ENCODE peak calls at places on chromosome 5, in eight cellular contexts. Q is IMR-90, E is A673, W is fibroblast of lung, F is heart right ventricle, M is body of pancreas, P is right atrium auricular region, Z is Panc1. H is an unnamed sample. For H3K27me3, the result is how much of the 10 kb centered on the place peaks cover.

GRCh38 chr5:11177993-11178711 is 417.1 kb upstream of the DAP start:
- DNase-seq in Q (no peak), E (no peak), W (no peak), F (no peak), M (no peak), P (no peak), Z (no peak), H (no peak)

GRCh38 chr5:28574616-28575015 is 1536.2 kb upstream of the CDH9 start:
- DNase-seq in Q (no peak), E (no peak), W (no peak), F (no peak), M (no peak), P (no peak), Z (no peak), H (no peak)

GRCh38 chr5:178866946-178867345 is 7.2 kb downstream of the ZNF354B start:
- DNase-seq in Q (no peak), E (no peak), W (no peak), F (no peak), M (no peak), P (no peak), Z (no peak), H (no peak)

GRCh38 chr5:151420127-151420526 is 27.3 kb upstream of the SLC36A1 start:
- DNase-seq in Q (no peak), E (no peak), W (no peak), F (no peak), M (no peak), P (no peak), Z (no peak), H (no peak)

GRCh38 chr5:142388696-142389095 is 63.9 kb upstream of the SPRY4 start:
- DNase-seq in Q (peak), E (no peak), W (no peak), F (no peak), M (no peak), P (no peak), Z (no peak), H (no peak)

GRCh38 chr5:58406394-58406793 is 53.5 kb downstream of the PLK2 start:
- DNase-seq in Q (no peak), E (no peak), W (no peak), F (no peak), M (no peak), P (no peak), Z (no peak), H (no peak)

GRCh38 chr5:64074533-64074932 is 91.1 kb upstream of the RNF180 start:
- DNase-seq in Q (peak), E (peak), W (peak), F (no peak), M (no peak), P (no peak), Z (peak), H (no peak)

GRCh38 chr5:79464695-79465332 is 49.1 kb downstream of the HOMER1 start:
- DNase-seq in Q (peak), E (peak), W (peak), F (no peak), M (no peak), P (no peak), Z (no peak), H (no peak)

GRCh38 chr5:13536921-13537320 is 407.6 kb downstream of the DNAH5 start:
- DNase-seq in Q (peak), E (no peak), W (no peak), F (no peak), M (no peak), P (no peak), Z (no peak), H (peak)

GRCh38 chr5:152142845-152143469 is 218.3 kb upstream of the GLRA1 start:
- DNase-seq in Q (peak), E (peak), W (peak), F (peak), M (peak), P (peak), Z (peak), H (no peak)

GRCh38 chr5:93092349-93093105 is 488.5 kb downstream of the NR2F1-AS1 start:
- DNase-seq in Q (peak), E (no peak), W (peak), F (no peak), M (no peak), P (no peak), Z (no peak), H (no peak)

GRCh38 chr5:127969651-127970050 is 113.9 kb upstream of the SLC12A2 start:
- DNase-seq in Q (no peak), E (no peak), W (no peak), F (no peak), M (no peak), P (no peak), Z (no peak), H (no peak)

GRCh38 chr5:179802950-179803562 is 3.6 kb downstream of the MGAT4B start:
- DNase-seq in Q (no peak), E (no peak), W (no peak), F (no peak), M (no peak), P (no peak), Z (no peak), H (no peak)

GRCh38 chr5:43729846-43730478 is 127.0 kb downstream of the NNT start:
- DNase-seq in Q (peak), E (peak), W (peak), F (no peak), M (no peak), P (no peak), Z (no peak), H (peak)

GRCh38 chr5:23411200-23411599 is 96.2 kb upstream of the PRDM9 start:
- DNase-seq in Q (no peak), E (no peak), W (no peak), F (no peak), M (no peak), P (no peak), Z (no peak), H (no peak)

GRCh38 chr5:141208478-141208877 is at the start of gene PCDHB12:
- DNase-seq in Q (peak), E (peak), W (no peak), F (no peak), M (peak), P (no peak), Z (no peak), H (no peak)

GRCh38 chr5:168670881-168671575 is 91.9 kb upstream of the PANK3 start:
- DNase-seq in Q (no peak), E (no peak), W (no peak), F (no peak), M (no peak), P (no peak), Z (no peak), H (no peak)

GRCh38 chr5:181133610-181134231 is 2.8 kb upstream of the OR2V1 start:
- DNase-seq in Q (peak), E (peak), W (peak), F (peak), M (no peak), P (peak), Z (no peak), H (no peak)

GRCh38 chr5:149693482-149693881 is 36.6 kb upstream of the PPARGC1B start:
- DNase-seq in Q (no peak), E (no peak), W (no peak), F (no peak), M (no peak), P (no peak), Z (no peak), H (no peak)

GRCh38 chr5:147417133-147417813 is 92.6 kb downstream of the DPYSL3 start:
- DNase-seq in Q (peak), E (no peak), W (peak), F (peak), M (peak), P (peak), Z (no peak), H (no peak)

GRCh38 chr5:58466939-58467338 is 7.1 kb upstream of the PLK2 start:
- DNase-seq in Q (peak), E (peak), W (peak), F (no peak), M (no peak), P (no peak), Z (no peak), H (no peak)

GRCh38 chr5:61896811-61897210 is 409.2 kb upstream of the KIF2A start:
- DNase-seq in Q (no peak), E (no peak), W (no peak), F (no peak), M (no peak), P (no peak), Z (no peak), H (no peak)

DNA sequence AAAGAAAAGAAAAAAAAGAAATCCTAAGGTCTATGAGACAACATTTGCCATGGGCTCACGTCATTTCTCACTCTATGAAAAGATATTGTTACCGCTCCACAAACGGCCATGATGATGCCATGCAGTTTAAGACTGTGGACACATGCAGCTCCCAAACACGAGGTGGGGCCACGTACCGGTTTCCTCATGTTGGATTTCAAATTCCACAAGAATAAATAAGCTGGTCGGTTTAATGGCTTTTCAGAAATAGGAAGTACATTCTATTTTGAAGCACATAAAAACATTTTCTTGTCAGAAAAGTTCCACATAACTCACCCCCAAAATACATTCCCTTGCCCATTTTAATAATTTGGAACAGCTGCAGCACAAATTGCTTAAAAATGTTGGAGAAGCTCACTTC is 130.6 kb downstream of the MYO10 start:
- DNase-seq in Q (no peak), E (no peak), W (no peak), F (no peak), M (no peak), P (no peak), Z (no peak), H (peak)
- TF ChIP-seq CTCF in Q (no peak), E (no peak), W (no peak), F (no peak), M (no peak), P (no peak), Z (no peak), H (peak)

GRCh38 chr5:84383296-84383815 is 1.3 kb downstream of the EDIL3 start:
- DNase-seq in Q (no peak), E (no peak), W (no peak), F (no peak), M (no peak), P (no peak), Z (no peak), H (no peak)
- H3K27me3 ChIP-seq in Q (under half), E (half or more), W (under half), F (half or more), M (under half), P (under half), Z (under half), H (under half)

GRCh38 chr5:32301891-32302290 is 10.8 kb downstream of the MTMR12 start:
- DNase-seq in Q (no peak), E (no peak), W (no peak), F (no peak), M (no peak), P (no peak), Z (no peak), H (no peak)
- H3K4me3 ChIP-seq in Q (no peak), E (no peak), W (no peak), F (no peak), M (no peak), P (no peak), Z (no peak), H (no peak)

GRCh38 chr5:75885849-75886596 is 168.8 kb upstream of the POC5 start:
- DNase-seq in Q (no peak), E (peak), W (no peak), F (no peak), M (no peak), P (no peak), Z (no peak), H (no peak)
- TF ChIP-seq CTCF in Q (no peak), E (peak), W (no peak), F (no peak), M (no peak), P (no peak), Z (peak), H (no peak)

GRCh38 chr5:175448276-175448675 is 4.3 kb upstream of the DRD1 start:
- DNase-seq in Q (no peak), E (no peak), W (no peak), F (no peak), M (no peak), P (no peak), Z (no peak), H (no peak)

GRCh38 chr5:175444905-175445456 is 999 bp upstream of the DRD1 start:
- DNase-seq in Q (no peak), E (no peak), W (no peak), F (no peak), M (no peak), P (no peak), Z (no peak), H (no peak)

GRCh38 chr5:175444060-175444904 is at the start of gene DRD1:
- DNase-seq in Q (peak), E (peak), W (peak), F (peak), M (peak), P (no peak), Z (no peak), H (no peak)

GRCh38 chr5:175447571-175447970 is 3.6 kb upstream of the DRD1 start:
- DNase-seq in Q (no peak), E (no peak), W (no peak), F (no peak), M (no peak), P (no peak), Z (no peak), H (no peak)

GRCh38 chr5:175443514-175444059 is 395 bp downstream of the DRD1 start:
- DNase-seq in Q (no peak), E (no peak), W (peak), F (no peak), M (no peak), P (no peak), Z (no peak), H (no peak)
- H3K27me3 ChIP-seq in Q (under half), E (half or more), W (under half), F (half or more), M (under half), P (under half), Z (under half), H (under half)

GRCh38 chr5:144335561-144335960 is 164.9 kb downstream of the KCTD16 start:
- DNase-seq in Q (no peak), E (no peak), W (no peak), F (no peak), M (peak), P (no peak), Z (no peak), H (no peak)

GRCh38 chr5:144332265-144332664 is 161.6 kb downstream of the KCTD16 start:
- DNase-seq in Q (peak), E (peak), W (peak), F (no peak), M (peak), P (no peak), Z (no peak), H (no peak)

GRCh38 chr5:144336191-144336590 is 165.5 kb downstream of the KCTD16 start:
- DNase-seq in Q (no peak), E (no peak), W (no peak), F (no peak), M (no peak), P (no peak), Z (no peak), H (no peak)

GRCh38 chr5:144331361-144331760 is 160.7 kb downstream of the KCTD16 start:
- DNase-seq in Q (no peak), E (no peak), W (no peak), F (no peak), M (no peak), P (no peak), Z (no peak), H (no peak)

DNA sequence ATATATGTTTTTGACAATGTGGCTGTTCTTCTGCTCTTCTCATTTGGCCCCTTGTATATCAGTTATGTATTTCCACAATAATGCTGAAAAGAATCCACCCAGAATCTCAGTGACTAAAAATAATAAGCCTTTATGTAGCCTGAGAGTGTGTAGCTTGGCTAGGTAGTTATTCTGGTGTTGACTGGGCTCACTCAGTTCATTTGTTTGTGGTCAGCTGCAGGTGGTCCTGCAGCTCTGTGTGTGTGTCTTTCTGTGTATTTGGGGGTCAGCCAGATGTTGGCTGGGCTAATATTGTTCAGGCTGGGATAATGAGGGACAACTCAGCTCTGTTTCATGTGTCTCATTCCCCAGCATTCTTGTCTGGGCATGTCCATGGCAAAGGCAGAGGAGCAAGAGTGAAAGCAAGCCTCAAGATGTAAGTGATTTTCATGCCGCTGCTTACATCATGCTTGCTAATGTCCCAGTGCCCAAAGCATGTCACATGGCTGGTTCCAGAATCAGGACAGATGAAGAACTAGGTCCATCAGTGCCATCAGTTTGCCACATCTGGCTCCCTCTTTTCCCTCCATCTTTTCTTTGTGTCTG is 162.8 kb downstream of the KCTD16 start:
- DNase-seq in Q (peak), E (no peak), W (peak), F (no peak), M (no peak), P (no peak), Z (no peak), H (no peak)
- H3K4me3 ChIP-seq in Q (no peak), E (no peak), W (no peak), F (no peak), M (no peak), P (no peak), Z (no peak), H (no peak)

DNA sequence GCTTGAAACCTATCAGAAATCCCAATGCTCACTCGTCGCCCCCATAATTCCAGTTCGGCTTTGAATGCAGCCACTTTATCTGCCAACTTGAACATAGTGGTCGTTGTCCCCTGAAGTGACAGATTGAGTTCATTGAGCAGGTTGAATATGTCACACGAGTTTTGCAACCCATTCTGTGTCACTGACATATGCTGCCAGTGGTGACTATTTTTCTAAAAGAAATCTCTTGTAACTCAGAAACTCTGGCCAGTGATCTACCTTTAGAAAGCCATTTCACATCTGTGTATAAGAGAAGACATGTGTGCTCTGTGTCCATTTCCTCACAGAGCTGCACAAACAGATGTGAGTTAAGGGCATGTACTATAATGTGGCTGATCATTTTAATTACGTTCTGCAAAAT is 47.0 kb upstream of the LARP1 start:
- DNase-seq in Q (no peak), E (no peak), W (no peak), F (no peak), M (no peak), P (no peak), Z (no peak), H (no peak)
- TF ChIP-seq CTCF in Q (no peak), E (no peak), W (no peak), F (no peak), M (no peak), P (no peak), Z (no peak), H (no peak)

GRCh38 chr5:173025651-173026050 is 30.5 kb upstream of the CREBRF start:
- DNase-seq in Q (peak), E (no peak), W (no peak), F (no peak), M (no peak), P (no peak), Z (no peak), H (no peak)
- H3K27me3 ChIP-seq in Q (under half), E (under half), W (under half), F (under half), M (under half), P (under half), Z (under half), H (under half)